ENCODE peak calls at places on chromosomes 11 and 22, in seven cellular contexts. T, M, H, S, B, J and Y are unnamed samples.

GRCh38 chr11:117175104-117175503 is 3.4 kb upstream of the SIDT2 start:
- DNase-seq in T (no peak), M (no peak), H (no peak), S (no peak), B (no peak), J (no peak), Y (no peak)

GRCh38 chr22:23397618-23398567 is 182.2 kb downstream of the IGLL1 start:
- DNase-seq in T (no peak), M (no peak), H (no peak), S (no peak), B (no peak), J (no peak), Y (peak; percentile 60)

GRCh38 chr22:37218771-37219411 is 6.6 kb upstream of the SSTR3 start:
- DNase-seq in T (no peak), M (peak; percentile 53), H (no peak), S (no peak), B (no peak), J (no peak), Y (no peak)

GRCh38 chr11:3659595-3660515 is 11.3 kb downstream of the CHRNA10 start:
- DNase-seq in T (no peak), M (no peak), H (no peak), S (no peak), B (no peak), J (peak; percentile 48), Y (no peak)

GRCh38 chr11:69101100-69101791 is 52.5 kb downstream of the TPCN2 start:
- DNase-seq in T (peak; percentile 79), M (peak; percentile 64), H (peak; percentile 61), S (peak; percentile 88), B (peak; percentile 84), J (peak; percentile 92), Y (peak; percentile 99)

GRCh38 chr22:36328635-36329216 is 59.0 kb downstream of the MYH9 start:
- DNase-seq in T (peak; percentile 92), M (no peak), H (peak; percentile 89), S (no peak), B (no peak), J (no peak), Y (peak; percentile 85)

GRCh38 chr22:29202231-29203192 is 3.2 kb upstream of the EMID1 start:
- DNase-seq in T (no peak), M (peak; percentile 15), H (peak; percentile 91), S (peak; percentile 77), B (no peak), J (peak; percentile 36), Y (peak; percentile 93)

GRCh38 chr11:120532511-120533196 is 21.1 kb downstream of the GRIK4 start:
- DNase-seq in T (peak; percentile 41), M (no peak), H (peak; percentile 29), S (no peak), B (no peak), J (no peak), Y (peak; percentile 97)

GRCh38 chr22:49662681-49663080 is 165.0 kb downstream of the BRD1 start:
- DNase-seq in T (no peak), M (no peak), H (no peak), S (peak; percentile 13), B (no peak), J (no peak), Y (peak; percentile 34)

GRCh38 chr11:2518112-2518982 is 73.5 kb downstream of the KCNQ1 start:
- DNase-seq in T (no peak), M (no peak), H (no peak), S (peak; percentile 21), B (no peak), J (no peak), Y (peak; percentile 91)

GRCh38 chr11:125174686-125175085 is 10.1 kb downstream of the PKNOX2 start:
- DNase-seq in T (no peak), M (no peak), H (no peak), S (no peak), B (no peak), J (no peak), Y (no peak)

GRCh38 chr22:35205956-35206355 is 51.3 kb upstream of the HMGXB4 start:
- DNase-seq in T (peak; percentile 51), M (no peak), H (peak; percentile 15), S (no peak), B (no peak), J (no peak), Y (no peak)

GRCh38 chr11:4683020-4683419 is 14.6 kb downstream of the OR51E2 start:
- DNase-seq in T (peak; percentile 53), M (no peak), H (peak; percentile 27), S (no peak), B (no peak), J (no peak), Y (no peak)